ENCODE peak calls at places on chromosome 16, in ten cellular contexts. One of them, this sample, is unnamed.

GRCh38 chr16:17417740-17418139 is 53.0 kb downstream of the XYLT1 start:
- DNase-seq in globus pallidus: no peak
- DNase-seq in right lobe of liver: no peak
- DNase-seq in HCEC 1CT: no peak
- DNase-seq in activated naive CD4-positive, alpha-beta T cell: no peak
- DNase-seq in GM13977: no peak
- DNase-seq in lower leg skin: no peak
- DNase-seq in GM04504: no peak
- DNase-seq in NCI-H1930: no peak
- DNase-seq in fibroblast of pulmonary artery: no peak
- DNase-seq in this sample: no peak

GRCh38 chr16:68289202-68289601 is 21.5 kb downstream of the SLC7A6OS start:
- DNase-seq in globus pallidus: no peak
- DNase-seq in right lobe of liver: no peak
- DNase-seq in HCEC 1CT: no peak
- DNase-seq in activated naive CD4-positive, alpha-beta T cell: no peak
- DNase-seq in GM13977: no peak
- DNase-seq in lower leg skin: no peak
- DNase-seq in GM04504: no peak
- DNase-seq in NCI-H1930: no peak
- DNase-seq in fibroblast of pulmonary artery: no peak
- DNase-seq in this sample: no peak

GRCh38 chr16:72856797-72857196 is 191.1 kb downstream of the ZFHX3 start:
- DNase-seq in globus pallidus: no peak
- DNase-seq in right lobe of liver: no peak
- DNase-seq in HCEC 1CT: peak
- DNase-seq in activated naive CD4-positive, alpha-beta T cell: no peak
- DNase-seq in GM13977: peak
- DNase-seq in lower leg skin: no peak
- DNase-seq in GM04504: no peak
- DNase-seq in NCI-H1930: no peak
- DNase-seq in fibroblast of pulmonary artery: peak
- DNase-seq in this sample: no peak

GRCh38 chr16:79007614-79008013 is 592.9 kb downstream of the MAF start:
- DNase-seq in globus pallidus: no peak
- DNase-seq in right lobe of liver: no peak
- DNase-seq in HCEC 1CT: no peak
- DNase-seq in activated naive CD4-positive, alpha-beta T cell: no peak
- DNase-seq in GM13977: no peak
- DNase-seq in lower leg skin: no peak
- DNase-seq in GM04504: no peak
- DNase-seq in NCI-H1930: no peak
- DNase-seq in fibroblast of pulmonary artery: no peak
- DNase-seq in this sample: no peak

GRCh38 chr16:50263060-50263909 is 3.1 kb upstream of the ADCY7 start:
- DNase-seq in globus pallidus: no peak
- DNase-seq in right lobe of liver: peak
- DNase-seq in HCEC 1CT: no peak
- DNase-seq in activated naive CD4-positive, alpha-beta T cell: no peak
- DNase-seq in GM13977: no peak
- DNase-seq in lower leg skin: no peak
- DNase-seq in GM04504: no peak
- DNase-seq in NCI-H1930: no peak
- DNase-seq in fibroblast of pulmonary artery: no peak
- DNase-seq in this sample: no peak

GRCh38 chr16:49021136-49021535 is 260.5 kb downstream of the CBLN1 start:
- DNase-seq in globus pallidus: no peak
- DNase-seq in right lobe of liver: no peak
- DNase-seq in HCEC 1CT: peak
- DNase-seq in activated naive CD4-positive, alpha-beta T cell: no peak
- DNase-seq in GM13977: no peak
- DNase-seq in lower leg skin: no peak
- DNase-seq in GM04504: peak
- DNase-seq in NCI-H1930: no peak
- DNase-seq in fibroblast of pulmonary artery: peak
- DNase-seq in this sample: no peak

GRCh38 chr16:30179195-30179594 is 4.2 kb upstream of the CORO1A start:
- DNase-seq in globus pallidus: no peak
- DNase-seq in right lobe of liver: no peak
- DNase-seq in HCEC 1CT: no peak
- DNase-seq in activated naive CD4-positive, alpha-beta T cell: no peak
- DNase-seq in GM13977: no peak
- DNase-seq in lower leg skin: no peak
- DNase-seq in GM04504: no peak
- DNase-seq in NCI-H1930: no peak
- DNase-seq in fibroblast of pulmonary artery: no peak
- DNase-seq in this sample: no peak

GRCh38 chr16:9840761-9841665 is 341.2 kb downstream of the GRIN2A start:
- DNase-seq in globus pallidus: no peak
- DNase-seq in right lobe of liver: no peak
- DNase-seq in HCEC 1CT: no peak
- DNase-seq in activated naive CD4-positive, alpha-beta T cell: no peak
- DNase-seq in GM13977: peak
- DNase-seq in lower leg skin: no peak
- DNase-seq in GM04504: no peak
- DNase-seq in NCI-H1930: no peak
- DNase-seq in fibroblast of pulmonary artery: no peak
- DNase-seq in this sample: no peak

GRCh38 chr16:25544294-25544693 is 147.5 kb upstream of the HS3ST4 start:
- DNase-seq in globus pallidus: no peak
- DNase-seq in right lobe of liver: no peak
- DNase-seq in HCEC 1CT: no peak
- DNase-seq in activated naive CD4-positive, alpha-beta T cell: no peak
- DNase-seq in GM13977: no peak
- DNase-seq in lower leg skin: no peak
- DNase-seq in GM04504: no peak
- DNase-seq in NCI-H1930: no peak
- DNase-seq in fibroblast of pulmonary artery: no peak
- DNase-seq in this sample: no peak

GRCh38 chr16:31198207-31198882 is 4.2 kb downstream of the PYCARD start:
- DNase-seq in globus pallidus: no peak
- DNase-seq in right lobe of liver: no peak
- DNase-seq in HCEC 1CT: no peak
- DNase-seq in activated naive CD4-positive, alpha-beta T cell: no peak
- DNase-seq in GM13977: no peak
- DNase-seq in lower leg skin: no peak
- DNase-seq in GM04504: no peak
- DNase-seq in NCI-H1930: no peak
- DNase-seq in fibroblast of pulmonary artery: no peak
- DNase-seq in this sample: no peak